ENCODE peak calls at places on chromosomes 6 and 20, in nine cellular contexts. K is RPMI7951, E is T follicular helper cell, X is activated gamma-delta T cell treated with Interleukin-2 at 50 U/mL for 16 hours, O is Right ventricle myocardium inferior, Q is GM12891, W is caudate nucleus, U is left ventricle myocardium superior, T is fibroblast of lung. V is an unnamed sample.

GRCh38 chr20:36932476-36933426 is 18.8 kb downstream of the SAMHD1 start:
- DNase-seq in K (no peak), E (no peak), X (no peak), O (no peak), Q (no peak), W (no peak), U (no peak), T (peak; percentile 63), V (peak; percentile 40)

GRCh38 chr6:15892369-15892768 is 229.5 kb upstream of the DTNBP1 start:
- DNase-seq in K (no peak), E (no peak), X (no peak), O (no peak), Q (no peak), W (no peak), U (peak; percentile 37), T (no peak), V (peak; percentile 18)

GRCh38 chr6:31203345-31203979 is 33.0 kb upstream of the POU5F1 start:
- DNase-seq in K (peak; percentile 70), E (peak; percentile 43), X (peak; percentile 48), O (no peak), Q (no peak), W (no peak), U (no peak), T (peak; percentile 80), V (peak; percentile 96)

GRCh38 chr6:128570439-128571063 is 50.2 kb upstream of the PTPRK start:
- DNase-seq in K (peak; percentile 26), E (no peak), X (no peak), O (no peak), Q (no peak), W (no peak), U (no peak), T (peak; percentile 45), V (peak; percentile 57)

GRCh38 chr6:17816921-17817611 is 110.3 kb upstream of the NUP153 start:
- DNase-seq in K (peak; percentile 8), E (no peak), X (no peak), O (no peak), Q (no peak), W (no peak), U (no peak), T (peak; percentile 36), V (no peak)

GRCh38 chr6:157563611-157564284 is 182.8 kb downstream of the ZDHHC14 start:
- DNase-seq in K (no peak), E (no peak), X (no peak), O (no peak), Q (peak; percentile 52), W (no peak), U (no peak), T (peak; percentile 11), V (no peak)

GRCh38 chr6:15312500-15312899 is 66.6 kb downstream of the JARID2 start:
- DNase-seq in K (peak; percentile 74), E (no peak), X (no peak), O (peak; percentile 65), Q (no peak), W (no peak), U (no peak), T (peak; percentile 53), V (no peak)

GRCh38 chr6:170292778-170293164 is 1.9 kb upstream of the DLL1 start:
- DNase-seq in K (peak; percentile 50), E (no peak), X (no peak), O (no peak), Q (no peak), W (no peak), U (no peak), T (no peak), V (peak; percentile 37)

GRCh38 chr6:157656437-157657005 is 166.5 kb upstream of the SNX9 start:
- DNase-seq in K (peak; percentile 56), E (no peak), X (no peak), O (no peak), Q (no peak), W (no peak), U (no peak), T (peak; percentile 51), V (no peak)

GRCh38 chr6:43105538-43106218 is 29.6 kb downstream of the PTK7 start:
- DNase-seq in K (no peak), E (no peak), X (no peak), O (no peak), Q (no peak), W (no peak), U (no peak), T (no peak), V (no peak)

GRCh38 chr20:38355161-38356012 is 9.1 kb downstream of the LBP start:
- DNase-seq in K (peak; percentile 15), E (no peak), X (no peak), O (no peak), Q (peak; percentile 25), W (peak; percentile 14), U (no peak), T (no peak), V (peak; percentile 4)

GRCh38 chr6:125714431-125715090 is 34.9 kb upstream of the HEY2 start:
- DNase-seq in K (no peak), E (no peak), X (no peak), O (no peak), Q (no peak), W (no peak), U (no peak), T (no peak), V (no peak)

GRCh38 chr20:33443006-33443511 is 504 bp downstream of the SNTA1 start:
- DNase-seq in K (no peak), E (no peak), X (peak; percentile 16), O (peak; percentile 72), Q (peak; percentile 43), W (no peak), U (peak; percentile 68), T (no peak), V (no peak)

GRCh38 chr20:2984956-2985661 is 58.3 kb upstream of the GNRH2 start:
- DNase-seq in K (peak; percentile 66), E (no peak), X (no peak), O (no peak), Q (no peak), W (no peak), U (no peak), T (peak; percentile 79), V (no peak)

GRCh38 chr6:156995502-156995901 is 218.3 kb downstream of the ARID1B start:
- DNase-seq in K (no peak), E (no peak), X (no peak), O (no peak), Q (no peak), W (no peak), U (no peak), T (no peak), V (no peak)

GRCh38 chr6:125749112-125749863 is at the start of gene HEY2:
- DNase-seq in K (peak; percentile 90), E (peak; percentile 59), X (peak; percentile 74), O (peak; percentile 97), Q (peak; percentile 86), W (peak; percentile 88), U (peak; percentile 98), T (peak; percentile 83), V (peak; percentile 96)

GRCh38 chr20:40294747-40295146 is 394.3 kb downstream of the MAFB start:
- DNase-seq in K (no peak), E (no peak), X (no peak), O (no peak), Q (no peak), W (no peak), U (no peak), T (no peak), V (no peak)

GRCh38 chr6:38498085-38498484 is 141.6 kb downstream of the BTBD9 start:
- DNase-seq in K (no peak), E (no peak), X (no peak), O (no peak), Q (no peak), W (no peak), U (no peak), T (peak; percentile 39), V (no peak)

GRCh38 chr20:2585811-2586210 is 49.4 kb downstream of the TMC2 start:
- DNase-seq in K (peak; percentile 52), E (no peak), X (no peak), O (no peak), Q (no peak), W (no peak), U (no peak), T (peak; percentile 59), V (no peak)

V was measured in OCI-M1.